ENCODE peak calls at places on chromosomes 6 and 20, in seven cellular contexts. S is left ventricle myocardium inferior, Q is brain microvascular endothelial cell, O is bronchial epithelial cell, C is HFF-Myc, R is SJSA1, Y is lung. J is an unnamed sample.

GRCh38 chr6:137883400-137883888 is 16.4 kb downstream of the TNFAIP3 start:
- DNase-seq in S (peak), Q (no peak), O (no peak), C (no peak), R (no peak), Y (no peak), J (no peak)

GRCh38 chr20:37407573-37408002 is 61.6 kb downstream of the SRC start:
- DNase-seq in S (peak), Q (no peak), O (no peak), C (no peak), R (no peak), Y (no peak), J (no peak)

GRCh38 chr6:108665495-108666196 is 104.9 kb downstream of the FOXO3 start:
- DNase-seq in S (no peak), Q (no peak), O (no peak), C (no peak), R (no peak), Y (no peak), J (no peak)

GRCh38 chr6:33079575-33079974 is 3.8 kb downstream of the HLA-DPB1 start:
- DNase-seq in S (no peak), Q (no peak), O (no peak), C (no peak), R (no peak), Y (no peak), J (no peak)

GRCh38 chr6:38134704-38135088 is 315.2 kb downstream of the ZFAND3 start:
- DNase-seq in S (no peak), Q (no peak), O (no peak), C (no peak), R (no peak), Y (no peak), J (no peak)

GRCh38 chr20:63519765-63520593 is 586 bp upstream of the PPDPF start:
- DNase-seq in S (peak), Q (no peak), O (peak), C (no peak), R (peak), Y (peak), J (no peak)

GRCh38 chr6:148739822-148740128 is 7.1 kb upstream of the UST start:
- DNase-seq in S (no peak), Q (no peak), O (no peak), C (no peak), R (no peak), Y (no peak), J (no peak)

GRCh38 chr6:161038229-161039003 is 46.8 kb downstream of the MAP3K4 start:
- DNase-seq in S (peak), Q (peak), O (peak), C (peak), R (peak), Y (no peak), J (peak)

GRCh38 chr6:141413196-141413595 is 719.5 kb upstream of the GJE1 start:
- DNase-seq in S (no peak), Q (no peak), O (no peak), C (no peak), R (no peak), Y (no peak), J (no peak)

GRCh38 chr20:21702553-21703467 is 2.7 kb upstream of the PAX1 start:
- DNase-seq in S (peak), Q (peak), O (no peak), C (peak), R (no peak), Y (peak), J (no peak)

DNA sequence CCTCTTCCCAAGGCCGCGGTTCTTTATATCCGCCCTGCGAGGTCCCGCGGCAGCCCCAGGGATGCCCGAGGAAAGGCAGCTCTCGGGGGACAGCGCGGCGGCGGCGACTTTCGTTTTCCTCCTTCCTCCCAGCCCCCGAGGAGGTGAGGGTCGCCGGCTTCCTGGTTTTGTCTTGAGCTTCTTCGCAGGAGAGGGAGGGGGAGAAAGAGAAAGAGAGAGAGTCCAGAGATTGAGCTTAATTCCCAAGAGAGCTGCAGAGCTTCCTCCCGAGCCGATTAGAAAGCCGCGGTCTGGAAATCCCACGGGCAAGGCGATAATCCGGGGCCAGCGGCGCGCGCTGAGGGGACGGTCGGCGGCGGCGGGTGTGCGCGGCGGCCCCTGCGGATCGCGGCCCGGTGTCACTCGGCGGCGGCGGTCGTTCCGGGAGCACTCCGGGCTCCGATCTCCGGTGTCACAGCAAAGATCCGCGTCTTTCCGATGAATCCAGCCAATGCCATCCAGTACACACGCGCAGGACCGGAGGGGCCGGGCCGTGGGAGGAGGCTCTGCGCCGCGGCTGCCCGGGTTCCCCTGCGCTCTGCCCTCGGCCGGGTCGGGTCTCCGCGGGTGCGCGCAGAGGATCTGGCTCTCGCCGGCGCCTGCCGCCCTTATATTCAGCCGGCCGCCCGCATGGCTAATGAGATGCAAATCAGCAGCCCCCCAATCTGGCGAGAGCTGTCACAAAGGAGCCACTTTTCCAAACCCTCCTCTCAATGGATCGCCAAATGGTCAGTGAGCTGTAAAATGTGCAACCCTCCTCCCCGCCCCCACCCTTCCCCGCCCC is at the start of gene DLL1:
- DNase-seq in S (peak), Q (no peak), O (peak), C (no peak), R (peak), Y (no peak), J (no peak)
- H3K4me3 ChIP-seq in S (peak), Q (peak), O (peak), C (peak), R (peak), Y (peak), J (peak)

GRCh38 chr6:71411882-71412281 is 123.3 kb downstream of the OGFRL1 start:
- DNase-seq in S (no peak), Q (no peak), O (no peak), C (no peak), R (no peak), Y (no peak), J (no peak)
- H3K4me3 ChIP-seq in S (peak), Q (no peak), O (no peak), C (no peak), R (no peak), Y (no peak), J (no peak)

DNA sequence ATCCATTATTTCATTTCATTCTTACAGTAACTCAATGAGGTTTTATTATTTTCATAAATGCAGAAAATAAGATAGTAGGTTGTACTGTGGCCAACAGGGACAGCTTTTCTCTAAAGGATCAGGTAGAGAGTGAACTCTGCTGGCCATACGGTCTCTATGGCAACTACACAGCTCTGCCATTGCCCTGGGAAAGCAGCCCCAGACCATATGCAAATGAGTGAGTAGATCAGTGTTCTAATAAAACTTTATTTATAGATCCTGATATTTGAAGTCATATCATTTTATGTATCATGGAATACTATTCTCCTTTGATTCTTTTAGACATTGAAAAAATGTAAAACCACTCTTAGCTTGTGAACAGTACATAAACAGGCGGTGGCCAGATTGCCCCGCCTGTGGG is 192.5 kb upstream of the RREB1 start:
- DNase-seq in S (no peak), Q (no peak), O (no peak), C (no peak), R (no peak), Y (no peak), J (no peak)
- H3K4me3 ChIP-seq in S (peak), Q (no peak), O (no peak), C (no peak), R (no peak), Y (no peak), J (peak)

DNA sequence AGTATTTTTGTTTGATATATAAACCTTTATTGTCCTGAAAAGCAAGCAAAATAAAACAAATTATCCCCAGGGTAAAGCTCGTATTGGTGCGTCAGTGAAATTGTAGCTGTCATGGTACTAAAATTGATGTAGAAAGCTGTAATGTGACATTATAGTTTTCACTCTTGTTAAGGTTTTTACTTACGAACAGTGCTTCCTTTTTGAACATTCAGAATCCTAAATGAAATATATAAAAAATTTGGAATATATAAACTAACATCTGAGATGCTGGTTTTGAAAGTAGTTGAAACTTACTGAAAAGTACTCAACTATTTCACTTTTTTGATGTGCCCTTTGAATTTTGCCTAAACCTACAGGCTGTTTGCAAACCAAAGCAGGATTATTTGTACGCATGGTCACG is 42.2 kb downstream of the DUSP22 start:
- DNase-seq in S (no peak), Q (no peak), O (no peak), C (no peak), R (no peak), Y (no peak), J (no peak)
- H3K4me3 ChIP-seq in S (no peak), Q (no peak), O (no peak), C (no peak), R (no peak), Y (no peak), J (no peak)

GRCh38 chr6:132498638-132499037 is 14.3 kb downstream of the STX7 start:
- DNase-seq in S (no peak), Q (no peak), O (no peak), C (no peak), R (no peak), Y (no peak), J (no peak)
- H3K4me3 ChIP-seq in S (no peak), Q (no peak), O (no peak), C (no peak), R (no peak), Y (no peak), J (no peak)

GRCh38 chr6:15691250-15691869 is 28.5 kb upstream of the DTNBP1 start:
- DNase-seq in S (peak), Q (peak), O (peak), C (peak), R (peak), Y (peak), J (peak)
- H3K4me3 ChIP-seq in S (peak), Q (peak), O (no peak), C (peak), R (peak), Y (no peak), J (no peak)

GRCh38 chr6:100463685-100464161 is 998 bp downstream of the SIM1 start:
- DNase-seq in S (no peak), Q (no peak), O (no peak), C (no peak), R (no peak), Y (no peak), J (no peak)
- H3K4me3 ChIP-seq in S (no peak), Q (no peak), O (no peak), C (peak), R (no peak), Y (no peak), J (peak)

GRCh38 chr6:18506387-18507017 is 119.4 kb downstream of the RNF144B start:
- DNase-seq in S (no peak), Q (peak), O (no peak), C (no peak), R (peak), Y (no peak), J (no peak)
- H3K4me3 ChIP-seq in S (no peak), Q (no peak), O (no peak), C (no peak), R (no peak), Y (no peak), J (no peak)

GRCh38 chr6:118663993-118664985 is 12.9 kb upstream of the CEP85L start:
- DNase-seq in S (no peak), Q (no peak), O (no peak), C (no peak), R (no peak), Y (no peak), J (no peak)
- H3K4me3 ChIP-seq in S (peak), Q (no peak), O (no peak), C (no peak), R (peak), Y (no peak), J (no peak)

J was measured in skeletal muscle cell.